ENCODE peak calls at places on chromosomes 4 and X, in ten cellular contexts. One of them, this sample, is unnamed. For H3K36me3, the result is how much of the 10 kb centered on the place peaks cover.

GRCh38 chr4:16677545-16677944 is 220.9 kb downstream of the LDB2 start:
- DNase-seq in heart right ventricle: no peak
- DNase-seq in MM.1S: no peak
- DNase-seq in uterus: no peak
- DNase-seq in endodermal cell: no peak
- DNase-seq in CD8-positive, alpha-beta T cell: no peak
- DNase-seq in esophagus squamous epithelium: no peak
- DNase-seq in suprapubic skin: no peak
- DNase-seq in RWPE2: no peak
- DNase-seq in pancreas: no peak
- DNase-seq in this sample: no peak

GRCh38 chr4:78644744-78645330 is 93.3 kb downstream of the ANXA3 start:
- DNase-seq in heart right ventricle: peak
- DNase-seq in MM.1S: peak
- DNase-seq in uterus: peak
- DNase-seq in endodermal cell: peak
- DNase-seq in CD8-positive, alpha-beta T cell: peak
- DNase-seq in esophagus squamous epithelium: peak
- DNase-seq in suprapubic skin: no peak
- DNase-seq in RWPE2: no peak
- DNase-seq in pancreas: peak
- DNase-seq in this sample: no peak

GRCh38 chr4:141636077-141636770 is at the start of gene IL15:
- DNase-seq in heart right ventricle: peak
- DNase-seq in MM.1S: peak
- DNase-seq in uterus: peak
- DNase-seq in endodermal cell: peak
- DNase-seq in CD8-positive, alpha-beta T cell: peak
- DNase-seq in esophagus squamous epithelium: peak
- DNase-seq in suprapubic skin: peak
- DNase-seq in RWPE2: peak
- DNase-seq in pancreas: peak
- DNase-seq in this sample: peak

GRCh38 chr4:184000457-184001395 is 95.6 kb downstream of the STOX2 start:
- DNase-seq in heart right ventricle: no peak
- DNase-seq in MM.1S: no peak
- DNase-seq in uterus: no peak
- DNase-seq in endodermal cell: no peak
- DNase-seq in CD8-positive, alpha-beta T cell: no peak
- DNase-seq in esophagus squamous epithelium: no peak
- DNase-seq in suprapubic skin: no peak
- DNase-seq in RWPE2: no peak
- DNase-seq in pancreas: no peak
- DNase-seq in this sample: no peak

GRCh38 chrX:65266482-65266881 is 268.1 kb downstream of the LAS1L start:
- DNase-seq in heart right ventricle: no peak
- DNase-seq in MM.1S: no peak
- DNase-seq in uterus: no peak
- DNase-seq in endodermal cell: no peak
- DNase-seq in CD8-positive, alpha-beta T cell: no peak
- DNase-seq in esophagus squamous epithelium: no peak
- DNase-seq in suprapubic skin: no peak
- DNase-seq in RWPE2: no peak
- DNase-seq in pancreas: no peak
- DNase-seq in this sample: no peak

GRCh38 chr4:157824006-157824405 is 348.8 kb downstream of the GASK1B start:
- DNase-seq in heart right ventricle: no peak
- DNase-seq in MM.1S: no peak
- DNase-seq in uterus: no peak
- DNase-seq in endodermal cell: no peak
- DNase-seq in CD8-positive, alpha-beta T cell: no peak
- DNase-seq in esophagus squamous epithelium: no peak
- DNase-seq in suprapubic skin: no peak
- DNase-seq in RWPE2: no peak
- DNase-seq in pancreas: no peak
- DNase-seq in this sample: no peak

GRCh38 chr4:7828011-7828720 is 111.5 kb downstream of the AFAP1 start:
- DNase-seq in heart right ventricle: peak
- DNase-seq in MM.1S: peak
- DNase-seq in uterus: peak
- DNase-seq in endodermal cell: no peak
- DNase-seq in CD8-positive, alpha-beta T cell: peak
- DNase-seq in esophagus squamous epithelium: no peak
- DNase-seq in suprapubic skin: no peak
- DNase-seq in RWPE2: peak
- DNase-seq in pancreas: no peak
- DNase-seq in this sample: peak

GRCh38 chr4:99808260-99808857 is 8.3 kb upstream of the DAPP1 start:
- DNase-seq in heart right ventricle: peak
- DNase-seq in MM.1S: peak
- DNase-seq in uterus: no peak
- DNase-seq in endodermal cell: peak
- DNase-seq in CD8-positive, alpha-beta T cell: peak
- DNase-seq in esophagus squamous epithelium: no peak
- DNase-seq in suprapubic skin: no peak
- DNase-seq in RWPE2: no peak
- DNase-seq in pancreas: peak
- DNase-seq in this sample: no peak

GRCh38 chrX:345020-345925 is 26.7 kb upstream of the GTPBP6 start:
- DNase-seq in heart right ventricle: no peak
- DNase-seq in MM.1S: no peak
- DNase-seq in uterus: no peak
- DNase-seq in endodermal cell: no peak
- DNase-seq in CD8-positive, alpha-beta T cell: no peak
- DNase-seq in esophagus squamous epithelium: no peak
- DNase-seq in suprapubic skin: peak
- DNase-seq in RWPE2: no peak
- DNase-seq in pancreas: no peak
- DNase-seq in this sample: no peak

GRCh38 chrX:123476636-123477219 is 256.1 kb downstream of the THOC2 start:
- DNase-seq in heart right ventricle: no peak
- DNase-seq in MM.1S: no peak
- DNase-seq in uterus: no peak
- DNase-seq in endodermal cell: no peak
- DNase-seq in CD8-positive, alpha-beta T cell: no peak
- DNase-seq in esophagus squamous epithelium: no peak
- DNase-seq in suprapubic skin: no peak
- DNase-seq in RWPE2: no peak
- DNase-seq in pancreas: peak
- DNase-seq in this sample: no peak

GRCh38 chr4:176967586-176967985 is 174.9 kb upstream of the VEGFC start:
- DNase-seq in heart right ventricle: no peak
- DNase-seq in MM.1S: no peak
- DNase-seq in uterus: no peak
- DNase-seq in endodermal cell: peak
- DNase-seq in CD8-positive, alpha-beta T cell: no peak
- DNase-seq in esophagus squamous epithelium: no peak
- DNase-seq in suprapubic skin: no peak
- DNase-seq in RWPE2: no peak
- DNase-seq in pancreas: no peak
- DNase-seq in this sample: no peak

GRCh38 chrX:39874202-39874816 is 223.4 kb downstream of the BCOR start:
- DNase-seq in heart right ventricle: no peak
- DNase-seq in MM.1S: no peak
- DNase-seq in uterus: no peak
- DNase-seq in endodermal cell: no peak
- DNase-seq in CD8-positive, alpha-beta T cell: no peak
- DNase-seq in esophagus squamous epithelium: no peak
- DNase-seq in suprapubic skin: no peak
- DNase-seq in RWPE2: no peak
- DNase-seq in pancreas: no peak
- DNase-seq in this sample: peak

GRCh38 chrX:141142946-141143345 is 34.0 kb downstream of the LDOC1 start:
- DNase-seq in heart right ventricle: no peak
- DNase-seq in MM.1S: no peak
- DNase-seq in uterus: no peak
- DNase-seq in endodermal cell: no peak
- DNase-seq in CD8-positive, alpha-beta T cell: no peak
- DNase-seq in esophagus squamous epithelium: no peak
- DNase-seq in suprapubic skin: no peak
- DNase-seq in RWPE2: no peak
- DNase-seq in pancreas: no peak
- DNase-seq in this sample: no peak

GRCh38 chr4:163554870-163555465 is 60.5 kb downstream of the TMA16 start:
- DNase-seq in heart right ventricle: no peak
- DNase-seq in MM.1S: peak
- DNase-seq in uterus: no peak
- DNase-seq in endodermal cell: no peak
- DNase-seq in CD8-positive, alpha-beta T cell: no peak
- DNase-seq in esophagus squamous epithelium: no peak
- DNase-seq in suprapubic skin: no peak
- DNase-seq in RWPE2: no peak
- DNase-seq in pancreas: no peak
- DNase-seq in this sample: no peak

GRCh38 chr4:180566492-180566891 is 1676.7 kb upstream of the TENM3 start:
- DNase-seq in heart right ventricle: no peak
- DNase-seq in MM.1S: no peak
- DNase-seq in uterus: no peak
- DNase-seq in endodermal cell: no peak
- DNase-seq in CD8-positive, alpha-beta T cell: no peak
- DNase-seq in esophagus squamous epithelium: no peak
- DNase-seq in suprapubic skin: no peak
- DNase-seq in RWPE2: no peak
- DNase-seq in pancreas: no peak
- DNase-seq in this sample: no peak

GRCh38 chr4:18020145-18020670 is 1.3 kb downstream of the LCORL start:
- DNase-seq in heart right ventricle: no peak
- DNase-seq in MM.1S: peak
- DNase-seq in uterus: no peak
- DNase-seq in endodermal cell: peak
- DNase-seq in CD8-positive, alpha-beta T cell: peak
- DNase-seq in esophagus squamous epithelium: no peak
- DNase-seq in suprapubic skin: no peak
- DNase-seq in RWPE2: no peak
- DNase-seq in pancreas: no peak
- DNase-seq in this sample: peak

GRCh38 chrX:95762716-95763115 is 921.9 kb upstream of the DIAPH2 start:
- DNase-seq in heart right ventricle: no peak
- DNase-seq in MM.1S: peak
- DNase-seq in uterus: no peak
- DNase-seq in endodermal cell: no peak
- DNase-seq in CD8-positive, alpha-beta T cell: no peak
- DNase-seq in esophagus squamous epithelium: no peak
- DNase-seq in suprapubic skin: no peak
- DNase-seq in RWPE2: no peak
- DNase-seq in pancreas: no peak
- DNase-seq in this sample: no peak
- TF ChIP-seq CTCF in heart right ventricle: no peak
- TF ChIP-seq CTCF in MM.1S: peak
- TF ChIP-seq CTCF in uterus: no peak
- TF ChIP-seq CTCF in endodermal cell: peak
- TF ChIP-seq CTCF in CD8-positive, alpha-beta T cell: no peak
- TF ChIP-seq CTCF in esophagus squamous epithelium: no peak
- TF ChIP-seq CTCF in suprapubic skin: no peak
- TF ChIP-seq CTCF in RWPE2: peak
- TF ChIP-seq CTCF in pancreas: no peak
- TF ChIP-seq CTCF in this sample: peak

GRCh38 chr4:85929926-85930325 is 429.9 kb downstream of the MAPK10 start:
- DNase-seq in heart right ventricle: no peak
- DNase-seq in MM.1S: no peak
- DNase-seq in uterus: no peak
- DNase-seq in endodermal cell: peak
- DNase-seq in CD8-positive, alpha-beta T cell: no peak
- DNase-seq in esophagus squamous epithelium: no peak
- DNase-seq in suprapubic skin: no peak
- DNase-seq in RWPE2: no peak
- DNase-seq in pancreas: peak
- DNase-seq in this sample: no peak
- H3K4me3 ChIP-seq in heart right ventricle: peak
- H3K4me3 ChIP-seq in MM.1S: no peak
- H3K4me3 ChIP-seq in uterus: no peak
- H3K4me3 ChIP-seq in endodermal cell: no peak
- H3K4me3 ChIP-seq in CD8-positive, alpha-beta T cell: no peak
- H3K4me3 ChIP-seq in esophagus squamous epithelium: no peak
- H3K4me3 ChIP-seq in suprapubic skin: peak
- H3K4me3 ChIP-seq in RWPE2: no peak
- H3K4me3 ChIP-seq in pancreas: peak
- H3K4me3 ChIP-seq in this sample: no peak

GRCh38 chr4:54006755-54007154 is 57.6 kb downstream of the CHIC2 start:
- DNase-seq in heart right ventricle: no peak
- DNase-seq in MM.1S: no peak
- DNase-seq in uterus: no peak
- DNase-seq in endodermal cell: no peak
- DNase-seq in CD8-positive, alpha-beta T cell: no peak
- DNase-seq in esophagus squamous epithelium: no peak
- DNase-seq in suprapubic skin: no peak
- DNase-seq in RWPE2: no peak
- DNase-seq in pancreas: no peak
- DNase-seq in this sample: no peak

GRCh38 chr4:54005475-54005874 is 58.9 kb downstream of the CHIC2 start:
- DNase-seq in heart right ventricle: no peak
- DNase-seq in MM.1S: peak
- DNase-seq in uterus: no peak
- DNase-seq in endodermal cell: no peak
- DNase-seq in CD8-positive, alpha-beta T cell: no peak
- DNase-seq in esophagus squamous epithelium: no peak
- DNase-seq in suprapubic skin: no peak
- DNase-seq in RWPE2: no peak
- DNase-seq in pancreas: no peak
- DNase-seq in this sample: no peak

GRCh38 chr4:54001558-54002365 is 62.6 kb downstream of the CHIC2 start:
- DNase-seq in heart right ventricle: no peak
- DNase-seq in MM.1S: no peak
- DNase-seq in uterus: no peak
- DNase-seq in endodermal cell: peak
- DNase-seq in CD8-positive, alpha-beta T cell: no peak
- DNase-seq in esophagus squamous epithelium: no peak
- DNase-seq in suprapubic skin: no peak
- DNase-seq in RWPE2: no peak
- DNase-seq in pancreas: no peak
- DNase-seq in this sample: no peak

DNA sequence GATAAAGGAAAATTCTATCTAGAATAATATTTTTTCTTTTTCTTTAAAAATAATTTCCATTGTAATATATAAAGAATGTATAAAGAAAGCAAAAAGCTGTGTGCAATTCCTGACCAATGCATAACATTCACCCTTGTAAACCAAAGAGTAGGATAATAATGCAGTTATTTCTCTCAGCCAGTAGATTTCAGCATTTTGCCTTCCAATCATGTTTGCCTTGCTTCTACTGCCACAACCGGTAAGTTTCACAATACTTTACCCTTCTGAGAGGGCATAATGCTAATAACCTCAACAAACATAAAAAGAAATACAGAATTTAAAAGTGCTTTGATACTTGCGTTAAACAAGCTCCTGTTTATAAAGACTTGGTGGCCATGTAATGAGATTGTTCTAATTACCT is 59.9 kb downstream of the CHIC2 start:
- DNase-seq in heart right ventricle: no peak
- DNase-seq in MM.1S: no peak
- DNase-seq in uterus: no peak
- DNase-seq in endodermal cell: no peak
- DNase-seq in CD8-positive, alpha-beta T cell: no peak
- DNase-seq in esophagus squamous epithelium: no peak
- DNase-seq in suprapubic skin: no peak
- DNase-seq in RWPE2: no peak
- DNase-seq in pancreas: no peak
- DNase-seq in this sample: no peak
- H3K36me3 ChIP-seq in heart right ventricle: under half
- H3K36me3 ChIP-seq in MM.1S: under half
- H3K36me3 ChIP-seq in uterus: under half
- H3K36me3 ChIP-seq in endodermal cell: under half
- H3K36me3 ChIP-seq in CD8-positive, alpha-beta T cell: under half
- H3K36me3 ChIP-seq in esophagus squamous epithelium: under half
- H3K36me3 ChIP-seq in suprapubic skin: under half
- H3K36me3 ChIP-seq in RWPE2: half or more
- H3K36me3 ChIP-seq in pancreas: under half
- H3K36me3 ChIP-seq in this sample: under half

GRCh38 chr4:75643651-75644050 is 13.3 kb upstream of the CDKL2 start:
- DNase-seq in heart right ventricle: no peak
- DNase-seq in MM.1S: no peak
- DNase-seq in uterus: no peak
- DNase-seq in endodermal cell: no peak
- DNase-seq in CD8-positive, alpha-beta T cell: no peak
- DNase-seq in esophagus squamous epithelium: no peak
- DNase-seq in suprapubic skin: no peak
- DNase-seq in RWPE2: no peak
- DNase-seq in pancreas: no peak
- DNase-seq in this sample: no peak
- TF ChIP-seq CTCF in heart right ventricle: no peak
- TF ChIP-seq CTCF in MM.1S: no peak
- TF ChIP-seq CTCF in uterus: no peak
- TF ChIP-seq CTCF in endodermal cell: no peak
- TF ChIP-seq CTCF in CD8-positive, alpha-beta T cell: no peak
- TF ChIP-seq CTCF in esophagus squamous epithelium: no peak
- TF ChIP-seq CTCF in suprapubic skin: no peak
- TF ChIP-seq CTCF in RWPE2: no peak
- TF ChIP-seq CTCF in pancreas: no peak
- TF ChIP-seq CTCF in this sample: no peak

This sample was measured in GM06990.